ENCODE peak calls at places on chromosome 11, in five cellular contexts. One of them, this sample, is unnamed.

GRCh38 chr11:65416341-65417185 is 6.0 kb upstream of the NEAT1 start:
- DNase-seq in right lobe of liver: peak; percentile 96
- DNase-seq in left lung: peak; percentile 93
- DNase-seq in astrocyte of the spinal cord: peak; percentile 72
- DNase-seq in tibial nerve: peak; percentile 89
- DNase-seq in this sample: no peak

GRCh38 chr11:124882339-124883071 is 15.2 kb downstream of the ROBO4 start:
- DNase-seq in tibial nerve: no peak
- DNase-seq in left lung: no peak
- DNase-seq in astrocyte of the spinal cord: peak; percentile 13
- DNase-seq in right lobe of liver: peak; percentile 81
- DNase-seq in this sample: peak; percentile 80

GRCh38 chr11:20990447-20990846 is 321.1 kb downstream of the NELL1 start:
- DNase-seq in tibial nerve: no peak
- DNase-seq in left lung: no peak
- DNase-seq in astrocyte of the spinal cord: no peak
- DNase-seq in right lobe of liver: no peak
- DNase-seq in this sample: no peak

GRCh38 chr11:83175815-83176214 is 17.7 kb upstream of the ANKRD42 start:
- DNase-seq in right lobe of liver: no peak
- DNase-seq in tibial nerve: no peak
- DNase-seq in astrocyte of the spinal cord: no peak
- DNase-seq in left lung: no peak
- DNase-seq in this sample: no peak

GRCh38 chr11:72821221-72821919 is 7.2 kb downstream of the ATG16L2 start:
- DNase-seq in tibial nerve: no peak
- DNase-seq in astrocyte of the spinal cord: no peak
- DNase-seq in right lobe of liver: no peak
- DNase-seq in left lung: no peak
- DNase-seq in this sample: no peak

GRCh38 chr11:118342503-118343161 is at the start of gene CD3D:
- DNase-seq in right lobe of liver: no peak
- DNase-seq in astrocyte of the spinal cord: no peak
- DNase-seq in left lung: no peak
- DNase-seq in tibial nerve: no peak
- DNase-seq in this sample: no peak

GRCh38 chr11:72364754-72365153 is 69.6 kb downstream of the CLPB start:
- DNase-seq in tibial nerve: no peak
- DNase-seq in left lung: no peak
- DNase-seq in right lobe of liver: no peak
- DNase-seq in astrocyte of the spinal cord: no peak
- DNase-seq in this sample: no peak

GRCh38 chr11:24198458-24198857 is 298.4 kb upstream of the LUZP2 start:
- DNase-seq in right lobe of liver: no peak
- DNase-seq in astrocyte of the spinal cord: no peak
- DNase-seq in tibial nerve: no peak
- DNase-seq in left lung: no peak
- DNase-seq in this sample: no peak

GRCh38 chr11:18243783-18244362 is 4.6 kb downstream of the SAA2 start:
- DNase-seq in tibial nerve: peak; percentile 19
- DNase-seq in right lobe of liver: no peak
- DNase-seq in left lung: peak; percentile 43
- DNase-seq in astrocyte of the spinal cord: peak; percentile 73
- DNase-seq in this sample: peak; percentile 43

GRCh38 chr11:111939836-111940604 is 2.9 kb downstream of the DIXDC1 start:
- DNase-seq in left lung: no peak
- DNase-seq in astrocyte of the spinal cord: peak; percentile 90
- DNase-seq in tibial nerve: no peak
- DNase-seq in right lobe of liver: no peak
- DNase-seq in this sample: no peak

GRCh38 chr11:100831929-100832480 is 144.9 kb downstream of the ARHGAP42 start:
- DNase-seq in tibial nerve: no peak
- DNase-seq in astrocyte of the spinal cord: no peak
- DNase-seq in right lobe of liver: peak; percentile 86
- DNase-seq in left lung: no peak
- DNase-seq in this sample: no peak

GRCh38 chr11:74687237-74688005 is 43.8 kb downstream of the CHRDL2 start:
- DNase-seq in tibial nerve: no peak
- DNase-seq in left lung: no peak
- DNase-seq in right lobe of liver: no peak
- DNase-seq in astrocyte of the spinal cord: peak; percentile 50
- DNase-seq in this sample: no peak

GRCh38 chr11:119403021-119403420 is 20.0 kb downstream of the THY1 start:
- DNase-seq in right lobe of liver: no peak
- DNase-seq in tibial nerve: no peak
- DNase-seq in astrocyte of the spinal cord: no peak
- DNase-seq in left lung: no peak
- DNase-seq in this sample: no peak

GRCh38 chr11:110297082-110297725 is 790 bp upstream of the RDX start:
- DNase-seq in right lobe of liver: no peak
- DNase-seq in astrocyte of the spinal cord: no peak
- DNase-seq in left lung: no peak
- DNase-seq in tibial nerve: no peak
- DNase-seq in this sample: peak; percentile 50

GRCh38 chr11:15683528-15683927 is 568.8 kb downstream of the INSC start:
- DNase-seq in left lung: no peak
- DNase-seq in right lobe of liver: no peak
- DNase-seq in tibial nerve: no peak
- DNase-seq in astrocyte of the spinal cord: no peak
- DNase-seq in this sample: no peak

GRCh38 chr11:105589346-105589745 is 20.5 kb upstream of the GRIA4 start:
- DNase-seq in tibial nerve: no peak
- DNase-seq in left lung: no peak
- DNase-seq in right lobe of liver: no peak
- DNase-seq in astrocyte of the spinal cord: peak; percentile 64
- DNase-seq in this sample: no peak

GRCh38 chr11:5737091-5737490 is 843 bp downstream of the OR56B1 start:
- DNase-seq in astrocyte of the spinal cord: peak; percentile 66
- DNase-seq in right lobe of liver: no peak
- DNase-seq in left lung: no peak
- DNase-seq in tibial nerve: no peak
- DNase-seq in this sample: no peak

GRCh38 chr11:74255741-74256369 is 55.6 kb downstream of the P4HA3 start:
- DNase-seq in right lobe of liver: no peak
- DNase-seq in astrocyte of the spinal cord: peak; percentile 74
- DNase-seq in tibial nerve: no peak
- DNase-seq in left lung: peak; percentile 42
- DNase-seq in this sample: peak; percentile 19

GRCh38 chr11:131867457-131868257 is 497.2 kb downstream of the NTM start:
- DNase-seq in tibial nerve: peak; percentile 58
- DNase-seq in right lobe of liver: peak; percentile 64
- DNase-seq in left lung: peak; percentile 45
- DNase-seq in astrocyte of the spinal cord: peak; percentile 91
- DNase-seq in this sample: peak; percentile 38

GRCh38 chr11:95686265-95686664 is 103.3 kb downstream of the FAM76B start:
- DNase-seq in astrocyte of the spinal cord: no peak
- DNase-seq in tibial nerve: no peak
- DNase-seq in left lung: no peak
- DNase-seq in right lobe of liver: no peak
- DNase-seq in this sample: no peak

DNA sequence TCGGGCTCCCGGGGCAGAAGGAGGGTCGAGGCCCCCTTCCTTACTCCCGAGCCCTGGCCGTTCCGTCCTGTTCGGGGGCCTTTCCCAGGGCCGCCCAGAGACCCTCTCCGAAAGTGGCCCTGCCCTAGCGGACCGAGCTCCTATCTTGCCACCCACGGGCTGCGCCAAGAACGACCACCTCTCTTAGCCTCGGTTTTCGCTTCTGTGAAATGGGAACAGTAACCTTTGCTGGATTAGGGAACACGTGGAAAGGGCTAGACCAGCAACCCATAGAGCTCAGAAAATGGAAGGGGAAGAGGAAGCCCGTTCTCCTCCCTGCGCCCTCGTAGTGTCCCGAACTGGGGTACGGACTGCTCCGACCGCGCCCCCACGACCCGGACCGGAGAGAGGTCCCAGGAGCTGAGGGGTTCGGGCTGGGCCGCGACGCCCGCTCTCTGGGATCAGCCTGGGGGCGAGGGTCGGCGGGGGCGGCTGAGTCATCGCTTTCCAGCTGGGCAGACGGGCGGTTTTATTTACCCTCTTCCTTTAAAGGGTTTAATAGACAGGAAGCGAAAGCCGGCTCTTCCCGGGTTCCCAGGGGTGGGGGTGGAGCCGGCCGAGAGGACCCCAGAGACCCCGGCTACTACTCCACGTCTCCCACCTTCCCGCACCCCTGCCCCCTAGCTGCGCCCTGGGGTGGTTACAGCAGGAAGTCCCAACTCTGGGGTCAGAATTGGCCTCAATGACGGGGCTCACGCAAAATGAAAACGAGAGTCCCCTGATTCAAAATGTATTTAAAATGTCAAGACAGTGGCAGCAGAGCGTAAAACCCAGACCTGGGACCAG is 872 bp upstream of the PHLDA2 start:
- DNase-seq in right lobe of liver: peak; percentile 58
- DNase-seq in left lung: peak; percentile 67
- DNase-seq in tibial nerve: no peak
- DNase-seq in astrocyte of the spinal cord: peak; percentile 76
- DNase-seq in this sample: no peak
- TF ChIP-seq CTCF in right lobe of liver: no peak
- TF ChIP-seq CTCF in left lung: no peak
- TF ChIP-seq CTCF in tibial nerve: peak; percentile 29
- TF ChIP-seq CTCF in astrocyte of the spinal cord: peak; percentile 40
- TF ChIP-seq CTCF in this sample: peak; percentile 35

DNA sequence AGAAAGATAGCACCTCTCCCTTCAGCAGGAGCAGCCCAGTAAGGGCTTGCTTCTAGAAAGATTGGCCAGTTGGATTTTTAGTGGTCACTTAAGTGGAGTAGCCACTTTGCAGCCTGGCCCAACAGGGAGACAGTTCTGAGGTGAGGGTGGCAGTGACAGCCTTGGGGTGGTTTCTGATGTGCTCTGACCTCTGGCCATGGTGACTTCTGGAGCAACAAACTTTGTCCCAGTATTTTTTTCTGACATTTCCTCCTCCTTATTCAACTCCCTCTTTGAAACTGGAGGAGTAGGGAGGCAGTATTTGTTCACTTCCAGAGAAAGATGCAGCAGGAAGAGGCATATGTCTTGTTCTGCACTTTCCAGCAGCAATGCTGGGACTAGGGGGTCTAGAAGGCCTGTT is 37.4 kb downstream of the RCOR2 start:
- DNase-seq in tibial nerve: no peak
- DNase-seq in astrocyte of the spinal cord: no peak
- DNase-seq in left lung: no peak
- DNase-seq in right lobe of liver: no peak
- DNase-seq in this sample: no peak
- H3K4me3 ChIP-seq in tibial nerve: no peak overlapping the region
- H3K4me3 ChIP-seq in astrocyte of the spinal cord: no peak overlapping the region
- H3K4me3 ChIP-seq in left lung: no peak overlapping the region
- H3K4me3 ChIP-seq in right lobe of liver: no peak overlapping the region
- H3K4me3 ChIP-seq in this sample: no peak overlapping the region

GRCh38 chr11:61695917-61696316 is 15.7 kb downstream of the DAGLA start:
- DNase-seq in right lobe of liver: peak; percentile 76
- DNase-seq in left lung: peak; percentile 84
- DNase-seq in tibial nerve: peak; percentile 46
- DNase-seq in astrocyte of the spinal cord: peak; percentile 55
- DNase-seq in this sample: no peak
- TF ChIP-seq CTCF in right lobe of liver: no peak
- TF ChIP-seq CTCF in left lung: peak; percentile 8
- TF ChIP-seq CTCF in tibial nerve: no peak
- TF ChIP-seq CTCF in astrocyte of the spinal cord: peak; percentile 21
- TF ChIP-seq CTCF in this sample: no peak

GRCh38 chr11:44303401-44303938 is 6.5 kb downstream of the ALX4 start:
- DNase-seq in left lung: no peak
- DNase-seq in tibial nerve: no peak
- DNase-seq in right lobe of liver: no peak
- DNase-seq in astrocyte of the spinal cord: no peak
- DNase-seq in this sample: no peak
- H3K4me3 ChIP-seq in left lung: no peak overlapping the region
- H3K4me3 ChIP-seq in tibial nerve: no peak overlapping the region
- H3K4me3 ChIP-seq in right lobe of liver: no peak overlapping the region
- H3K4me3 ChIP-seq in astrocyte of the spinal cord: no peak overlapping the region
- H3K4me3 ChIP-seq in this sample: no peak overlapping the region

GRCh38 chr11:62676698-62677097 is 2.2 kb downstream of the UBXN1 start:
- DNase-seq in tibial nerve: no peak
- DNase-seq in right lobe of liver: no peak
- DNase-seq in astrocyte of the spinal cord: no peak
- DNase-seq in left lung: no peak
- DNase-seq in this sample: no peak
- TF ChIP-seq CTCF in tibial nerve: no peak
- TF ChIP-seq CTCF in right lobe of liver: no peak
- TF ChIP-seq CTCF in astrocyte of the spinal cord: no peak
- TF ChIP-seq CTCF in left lung: no peak
- TF ChIP-seq CTCF in this sample: no peak

This sample was measured in LNCaP clone FGC.